ENCODE peak calls at places on chromosome 5, in four cellular contexts. I is EH, X is epithelial cell of esophagus, O is neural progenitor cell. M is an unnamed sample.

GRCh38 chr5:143085319-143085917 is 315.2 kb downstream of the ARHGAP26 start:
- DNase-seq in X (no peak), O (no peak), I (no peak), M (no peak)

GRCh38 chr5:435961-436640 is 6.9 kb upstream of the EXOC3 start:
- DNase-seq in I (peak), O (peak), X (peak), M (peak)

GRCh38 chr5:142568271-142568995 is 117.5 kb downstream of the FGF1 start:
- DNase-seq in I (peak), O (no peak), X (no peak), M (no peak)

GRCh38 chr5:56048124-56048523 is 53.4 kb upstream of the IL6ST start:
- DNase-seq in X (no peak), I (no peak), O (no peak), M (no peak)

GRCh38 chr5:172642511-172642910 is 1.4 kb downstream of the NEURL1B start:
- DNase-seq in O (no peak), X (no peak), I (peak), M (no peak)

GRCh38 chr5:178081571-178082244 is 31.6 kb upstream of the N4BP3 start:
- DNase-seq in O (no peak), X (no peak), I (no peak), M (no peak)

GRCh38 chr5:57032151-57032551 is 80.2 kb upstream of the MIER3 start:
- DNase-seq in O (no peak), X (peak), I (no peak), M (peak)

GRCh38 chr5:107831612-107832395 is 161.1 kb upstream of the EFNA5 start:
- DNase-seq in X (no peak), O (no peak), I (peak), M (no peak)

GRCh38 chr5:85205430-85205829 is 820.8 kb upstream of the EDIL3 start:
- DNase-seq in I (no peak), X (no peak), O (no peak), M (no peak)

GRCh38 chr5:1245901-1246576 is 20.9 kb downstream of the SLC6A18 start:
- DNase-seq in X (no peak), O (no peak), I (no peak), M (no peak)

GRCh38 chr5:58322453-58322852 is 137.4 kb downstream of the PLK2 start:
- DNase-seq in O (no peak), I (peak), X (peak), M (peak)

GRCh38 chr5:66637994-66638393 is 41.8 kb downstream of the MAST4 start:
- DNase-seq in O (no peak), X (no peak), I (no peak), M (no peak)

GRCh38 chr5:63128018-63128417 is 549.4 kb downstream of the LRRC70 start:
- DNase-seq in O (no peak), X (no peak), I (no peak), M (peak)

GRCh38 chr5:129771058-129771838 is 23.4 kb downstream of the MINAR2 start:
- DNase-seq in X (peak), I (peak), O (peak), M (peak)

GRCh38 chr5:93800988-93801811 is 59.8 kb upstream of the POU5F2 start:
- DNase-seq in I (peak), O (peak), X (peak), M (peak)

GRCh38 chr5:74672215-74672877 is 12.7 kb upstream of the HEXB start:
- DNase-seq in X (no peak), I (no peak), O (no peak), M (no peak)

GRCh38 chr5:164383662-164384061 is 878.2 kb downstream of the MAT2B start:
- DNase-seq in O (no peak), X (no peak), I (no peak), M (no peak)

GRCh38 chr5:82332889-82333619 is 54.9 kb upstream of the RPS23 start:
- DNase-seq in O (no peak), I (peak), X (no peak), M (no peak)

GRCh38 chr5:28542968-28543367 is 1504.6 kb upstream of the CDH9 start:
- DNase-seq in X (peak), I (no peak), O (no peak), M (peak)

GRCh38 chr5:150589791-150590601 is 50.5 kb upstream of the SYNPO start:
- DNase-seq in X (no peak), I (peak), O (peak), M (no peak)

GRCh38 chr5:42888771-42889170 is 77.1 kb upstream of the SELENOP start:
- DNase-seq in I (no peak), X (no peak), O (no peak), M (no peak)

GRCh38 chr5:156149203-156149602 is 177.8 kb upstream of the SGCD start:
- DNase-seq in I (peak), O (no peak), X (no peak), M (no peak)

GRCh38 chr5:138338411-138339085 is 482 bp downstream of the FAM53C start:
- DNase-seq in X (no peak), I (no peak), O (no peak), M (no peak)

GRCh38 chr5:73702534-73702933 is 76.5 kb downstream of the ARHGEF28 start:
- DNase-seq in I (no peak), X (no peak), O (no peak), M (no peak)

GRCh38 chr5:35647712-35648111 is 30.0 kb downstream of the SPEF2 start:
- DNase-seq in X (no peak), I (no peak), O (no peak), M (no peak)

GRCh38 chr5:154418344-154418820 is 27.4 kb upstream of the SAP30L start:
- DNase-seq in X (no peak), I (peak), O (no peak), M (no peak)

GRCh38 chr5:54702470-54702869 is 184.9 kb downstream of the SNX18 start:
- DNase-seq in O (no peak), I (peak), X (no peak), M (no peak)

GRCh38 chr5:149128023-149128875 is 13.0 kb upstream of the ABLIM3 start:
- DNase-seq in O (peak), I (peak), X (peak), M (peak)

GRCh38 chr5:172795401-172795977 is 24.5 kb upstream of the DUSP1 start:
- DNase-seq in O (no peak), X (peak), I (peak), M (no peak)

GRCh38 chr5:2532809-2533208 is 218.7 kb downstream of the IRX2 start:
- DNase-seq in I (no peak), O (no peak), X (no peak), M (no peak)

GRCh38 chr5:151155149-151155776 is 2.3 kb downstream of the ANXA6 start:
- DNase-seq in X (no peak), O (no peak), I (peak), M (no peak)

GRCh38 chr5:81631124-81631523 is 119.8 kb downstream of the SSBP2 start:
- DNase-seq in O (no peak), I (no peak), X (no peak), M (no peak)

GRCh38 chr5:172443441-172444109 is 10.8 kb downstream of the SH3PXD2B start:
- DNase-seq in O (no peak), X (peak), I (peak), M (peak)

GRCh38 chr5:37850128-37850865 is 10.5 kb upstream of the GDNF start:
- DNase-seq in I (peak), O (no peak), X (peak), M (no peak)

GRCh38 chr5:142296914-142297417 is 27.9 kb downstream of the SPRY4 start:
- DNase-seq in O (no peak), I (peak), X (no peak), M (peak)

GRCh38 chr5:27708579-27708978 is 670.2 kb upstream of the CDH9 start:
- DNase-seq in I (no peak), X (peak), O (no peak), M (peak)

M was measured in PC-3.